ENCODE peak calls at places on chromosomes 11 and 22, in four cellular contexts. S is upper lobe of left lung, P is A549, F is K562. B is an unnamed sample.

GRCh38 chr11:13368041-13368446 is 90.5 kb downstream of the BMAL1 start:
- ATAC-seq in F (no peak), P (no peak), S (no peak), B (no peak)

GRCh38 chr11:115645631-115646271 is 141.5 kb upstream of the CADM1 start:
- ATAC-seq in P (no peak), S (no peak), F (peak), B (no peak)

GRCh38 chr11:118006153-118006534 is 19.9 kb downstream of the IL10RA start:
- ATAC-seq in F (no peak), P (no peak), S (no peak), B (no peak)

GRCh38 chr11:23201936-23202522 is 341.8 kb upstream of the CCDC179 start:
- ATAC-seq in F (no peak), P (no peak), S (peak), B (no peak)

GRCh38 chr11:117875397-117876048 is 935 bp downstream of the FXYD6 start:
- ATAC-seq in P (peak), F (no peak), S (no peak), B (no peak)

GRCh38 chr11:114348200-114349191 is 51.8 kb downstream of the C11orf71 start:
- ATAC-seq in S (peak), P (peak), F (peak), B (peak)

GRCh38 chr11:68825603-68826002 is 16.1 kb downstream of the CPT1A start:
- ATAC-seq in F (peak), P (peak), S (peak), B (peak)

GRCh38 chr11:61908730-61909622 is 8.4 kb downstream of the RAB3IL1 start:
- ATAC-seq in S (no peak), P (no peak), F (peak), B (peak)

GRCh38 chr22:27065259-27065658 is 407.9 kb downstream of the MIAT start:
- ATAC-seq in P (no peak), S (no peak), F (no peak), B (no peak)

GRCh38 chr11:2574043-2574552 is 125.7 kb downstream of the KCNQ1OT1 start:
- ATAC-seq in P (no peak), S (no peak), F (no peak), B (no peak)

GRCh38 chr11:62555464-62556092 is 9.0 kb upstream of the AHNAK start:
- ATAC-seq in S (no peak), F (no peak), P (no peak), B (no peak)

GRCh38 chr22:22014285-22014659 is 31.7 kb upstream of the TOP3B start:
- ATAC-seq in P (no peak), S (no peak), F (no peak), B (no peak)

GRCh38 chr11:128148208-128148607 is 439.1 kb downstream of the ETS1 start:
- ATAC-seq in F (no peak), P (no peak), S (no peak), B (no peak)
- TF ChIP-seq EP300 in F (no peak), P (no peak), S (no peak), B (no peak)

DNA sequence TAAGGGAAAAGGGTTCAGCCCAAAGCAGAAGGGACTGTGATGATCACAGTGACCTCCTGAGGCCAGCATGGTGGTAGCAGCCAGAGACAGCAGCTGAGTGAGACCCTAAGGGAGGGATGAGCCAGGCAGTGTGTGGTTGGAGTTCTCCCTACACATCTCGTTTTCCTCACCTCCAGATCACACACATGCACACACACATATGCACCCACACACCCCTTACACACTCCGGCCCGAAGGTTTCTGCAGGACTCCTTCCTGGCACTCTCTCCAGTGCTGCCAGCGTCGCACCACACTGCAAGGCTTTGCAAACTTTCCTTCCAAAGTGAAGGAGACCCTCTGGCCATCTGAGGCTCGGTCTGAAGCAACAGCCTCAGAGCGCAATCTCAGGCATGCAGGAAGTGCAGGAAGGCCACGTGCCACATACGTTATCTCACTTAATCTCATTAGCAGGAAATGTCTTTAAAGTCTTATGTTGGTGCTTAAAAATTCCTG is 26.9 kb upstream of the TP53I11 start:
- ATAC-seq in S (no peak), F (peak), P (peak), B (no peak)
- TF ChIP-seq CTCF in S (no peak), F (no peak), P (peak), B (no peak)

GRCh38 chr22:49923445-49923844 is 5.0 kb downstream of the CRELD2 start:
- ATAC-seq in F (no peak), P (no peak), S (no peak), B (no peak)
- TF ChIP-seq EP300 in F (no peak), P (no peak), S (no peak), B (no peak)

DNA sequence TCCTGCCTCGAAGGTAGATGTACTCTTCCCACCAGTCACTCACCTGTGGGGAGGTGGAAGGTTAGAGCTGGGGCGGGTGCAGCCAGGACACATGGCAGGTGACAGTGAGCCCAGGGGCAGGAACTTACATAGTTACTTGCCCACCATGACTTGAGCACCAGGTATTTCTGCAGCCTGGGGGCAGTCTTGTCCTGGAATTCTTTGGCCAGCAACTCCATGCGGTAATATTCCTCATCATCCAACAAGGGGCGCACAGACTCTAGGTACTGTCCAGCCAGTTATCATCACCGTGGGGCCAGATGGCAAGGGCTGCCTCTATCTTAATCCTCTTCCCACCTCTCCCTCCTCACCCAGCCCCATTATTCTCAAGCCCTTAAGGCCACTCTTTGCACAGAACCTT is 2.2 kb downstream of the CPT1B start:
- ATAC-seq in S (no peak), P (peak), F (peak), B (no peak)
- TF ChIP-seq CTCF in S (no peak), P (no peak), F (peak), B (no peak)

GRCh38 chr11:550021-550745 is 10.4 kb downstream of the LMNTD2 start:
- ATAC-seq in F (no peak), P (no peak), S (no peak), B (no peak)
- TF ChIP-seq EP300 in F (no peak), P (no peak), S (no peak), B (no peak)

GRCh38 chr11:131354251-131354701 is 16.1 kb upstream of the NTM start:
- ATAC-seq in S (no peak), P (no peak), F (no peak), B (no peak)

GRCh38 chr11:131351848-131352247 is 18.6 kb upstream of the NTM start:
- ATAC-seq in P (no peak), S (no peak), F (no peak), B (no peak)

GRCh38 chr11:131353761-131354160 is 16.7 kb upstream of the NTM start:
- ATAC-seq in F (no peak), S (no peak), P (no peak), B (no peak)

DNA sequence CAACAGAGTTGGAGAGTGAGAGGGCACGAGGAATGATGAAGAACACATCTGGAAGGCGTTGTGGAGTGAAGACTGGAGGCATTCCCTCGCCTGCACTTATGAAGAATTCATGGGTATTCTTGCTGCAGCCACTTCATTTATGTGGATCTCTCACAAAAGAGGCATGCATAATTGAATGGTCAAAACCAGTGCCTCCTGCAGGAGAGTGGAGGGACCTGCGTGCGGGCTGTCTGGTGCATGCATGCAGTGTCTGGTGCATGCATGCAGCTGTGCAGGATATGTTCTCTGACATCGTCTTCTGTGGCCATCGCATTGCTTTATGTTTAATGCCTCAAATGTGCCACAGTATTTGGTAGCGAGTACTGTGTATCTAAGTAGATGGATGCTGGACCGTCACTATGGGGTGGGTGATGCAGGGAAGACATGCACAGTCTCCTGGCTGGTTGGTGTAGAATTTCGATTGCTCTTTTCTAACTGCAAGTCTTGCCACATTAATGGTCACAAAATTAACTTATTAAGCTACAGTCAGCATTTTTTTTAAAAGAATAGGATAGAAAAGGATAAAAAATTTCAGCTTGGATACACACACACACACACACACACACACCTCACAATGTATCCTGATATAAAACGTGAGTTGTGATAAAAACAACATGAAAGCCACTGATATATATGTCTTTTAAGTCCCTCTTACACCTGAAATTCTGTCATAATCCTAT is 20.9 kb upstream of the NTM start:
- ATAC-seq in F (no peak), P (no peak), S (no peak), B (no peak)
- TF ChIP-seq CTCF in F (no peak), P (no peak), S (no peak), B (no peak)

DNA sequence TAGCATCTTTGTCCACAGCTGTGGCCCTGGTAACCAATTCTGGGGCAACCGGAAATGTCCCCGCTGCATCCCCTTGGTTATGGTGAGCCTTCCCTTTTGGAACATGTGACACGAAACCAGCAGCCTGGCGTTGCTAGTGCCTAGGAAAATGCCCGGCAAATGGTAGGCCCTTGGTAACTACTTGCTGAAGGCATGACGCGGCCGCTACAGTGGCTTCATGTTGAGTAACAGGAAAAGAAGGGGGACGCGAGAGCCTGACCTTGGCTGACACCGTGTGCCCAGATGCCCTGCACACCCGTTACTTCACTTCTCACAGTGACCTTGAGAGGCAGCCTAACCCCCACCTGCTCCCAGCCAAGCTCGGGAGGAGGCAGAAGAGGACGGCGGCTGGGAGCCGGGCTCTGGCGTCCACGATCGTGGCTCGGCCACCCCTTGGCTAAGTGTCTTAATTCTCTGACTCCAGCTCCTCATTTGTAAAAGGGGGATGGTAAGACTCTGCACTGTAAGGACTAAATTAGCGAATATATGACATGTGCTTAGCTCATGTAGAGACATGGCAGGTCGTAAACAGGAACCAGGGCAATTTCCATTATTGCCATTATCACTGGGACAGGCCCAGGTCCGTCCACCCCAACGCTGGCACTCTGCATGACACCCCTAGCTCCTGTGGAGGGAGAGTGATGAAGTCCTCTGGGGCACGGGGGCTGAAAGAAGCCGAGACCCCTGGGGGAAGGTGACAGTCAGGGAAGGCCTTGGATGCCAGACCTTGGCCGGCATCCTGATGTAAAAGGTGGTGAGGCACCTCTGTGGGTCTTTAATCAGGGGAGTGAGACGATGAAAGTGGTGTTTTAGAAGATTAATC is 18.9 kb downstream of the IFT27 start:
- ATAC-seq in P (peak), F (no peak), S (no peak), B (no peak)
- TF ChIP-seq EP300 in P (no peak), F (no peak), S (no peak), B (no peak)

B was measured in gastroesophageal sphincter.